ENCODE peak calls at places on chromosomes 4 and X, in ten cellular contexts. One of them, this sample, is unnamed.

GRCh38 chrX:43644124-43644701 is 11.9 kb upstream of the MAOA start:
- DNase-seq in NCI-H2081: no peak
- DNase-seq in tibial nerve: no peak
- DNase-seq in activated T-helper 2 cell treated with anti-CD3 and anti-CD28 coated beads, Interferon-gamma antibody, Interleukin-2, Interleukin-4, amounts not matched to agents 10 μg/mL and 5 μg/mL and 100 μg/mL, durations not matched to agents 14 hours and 24 hours and 36 hours: no peak
- DNase-seq in lung: no peak
- DNase-seq in SK-N-SH: no peak
- DNase-seq in left lung: no peak
- DNase-seq in hepatocyte: peak; percentile 58
- DNase-seq in germinal center: no peak
- DNase-seq in Jurkat, Clone E6-1: no peak
- DNase-seq in this sample: no peak

GRCh38 chrX:86805241-86805640 is 657.0 kb downstream of the DACH2 start:
- DNase-seq in SK-N-SH: no peak
- DNase-seq in tibial nerve: no peak
- DNase-seq in lung: no peak
- DNase-seq in Jurkat, Clone E6-1: no peak
- DNase-seq in NCI-H2081: no peak
- DNase-seq in germinal center: no peak
- DNase-seq in activated T-helper 2 cell treated with anti-CD3 and anti-CD28 coated beads, Interferon-gamma antibody, Interleukin-2, Interleukin-4, amounts not matched to agents 10 μg/mL and 5 μg/mL and 100 μg/mL, durations not matched to agents 14 hours and 24 hours and 36 hours: no peak
- DNase-seq in hepatocyte: no peak
- DNase-seq in left lung: no peak
- DNase-seq in this sample: no peak

GRCh38 chr4:687975-688694 is 816 bp downstream of the SLC49A3 start:
- DNase-seq in Jurkat, Clone E6-1: no peak
- DNase-seq in germinal center: no peak
- DNase-seq in SK-N-SH: no peak
- DNase-seq in lung: no peak
- DNase-seq in hepatocyte: no peak
- DNase-seq in tibial nerve: no peak
- DNase-seq in activated T-helper 2 cell treated with anti-CD3 and anti-CD28 coated beads, Interferon-gamma antibody, Interleukin-2, Interleukin-4, amounts not matched to agents 10 μg/mL and 5 μg/mL and 100 μg/mL, durations not matched to agents 14 hours and 24 hours and 36 hours: no peak
- DNase-seq in NCI-H2081: no peak
- DNase-seq in left lung: peak; percentile 80
- DNase-seq in this sample: no peak

GRCh38 chrX:107272431-107272921 is 66.1 kb downstream of the DNAAF6 start:
- DNase-seq in Jurkat, Clone E6-1: no peak
- DNase-seq in SK-N-SH: peak; percentile 41
- DNase-seq in activated T-helper 2 cell treated with anti-CD3 and anti-CD28 coated beads, Interferon-gamma antibody, Interleukin-2, Interleukin-4, amounts not matched to agents 10 μg/mL and 5 μg/mL and 100 μg/mL, durations not matched to agents 14 hours and 24 hours and 36 hours: no peak
- DNase-seq in hepatocyte: peak; percentile 14
- DNase-seq in tibial nerve: no peak
- DNase-seq in left lung: no peak
- DNase-seq in lung: no peak
- DNase-seq in NCI-H2081: no peak
- DNase-seq in germinal center: peak; percentile 2
- DNase-seq in this sample: no peak

GRCh38 chrX:1165535-1166196 is 46.8 kb downstream of the CRLF2 start:
- DNase-seq in left lung: peak; percentile 21
- DNase-seq in tibial nerve: no peak
- DNase-seq in hepatocyte: peak; percentile 45
- DNase-seq in germinal center: no peak
- DNase-seq in lung: no peak
- DNase-seq in Jurkat, Clone E6-1: peak; percentile 48
- DNase-seq in SK-N-SH: no peak
- DNase-seq in NCI-H2081: no peak
- DNase-seq in activated T-helper 2 cell treated with anti-CD3 and anti-CD28 coated beads, Interferon-gamma antibody, Interleukin-2, Interleukin-4, amounts not matched to agents 10 μg/mL and 5 μg/mL and 100 μg/mL, durations not matched to agents 14 hours and 24 hours and 36 hours: no peak
- DNase-seq in this sample: no peak

GRCh38 chr4:103076777-103077347 is 301 bp upstream of the SLC9B2 start:
- DNase-seq in activated T-helper 2 cell treated with anti-CD3 and anti-CD28 coated beads, Interferon-gamma antibody, Interleukin-2, Interleukin-4, amounts not matched to agents 10 μg/mL and 5 μg/mL and 100 μg/mL, durations not matched to agents 14 hours and 24 hours and 36 hours: no peak
- DNase-seq in germinal center: no peak
- DNase-seq in NCI-H2081: no peak
- DNase-seq in tibial nerve: no peak
- DNase-seq in hepatocyte: no peak
- DNase-seq in lung: no peak
- DNase-seq in Jurkat, Clone E6-1: peak; percentile 28
- DNase-seq in left lung: no peak
- DNase-seq in SK-N-SH: peak; percentile 28
- DNase-seq in this sample: peak; percentile 24

GRCh38 chrX:153408221-153408721 is 3.0 kb upstream of the ZFP92 start:
- DNase-seq in germinal center: no peak
- DNase-seq in SK-N-SH: no peak
- DNase-seq in tibial nerve: no peak
- DNase-seq in hepatocyte: no peak
- DNase-seq in left lung: no peak
- DNase-seq in Jurkat, Clone E6-1: no peak
- DNase-seq in activated T-helper 2 cell treated with anti-CD3 and anti-CD28 coated beads, Interferon-gamma antibody, Interleukin-2, Interleukin-4, amounts not matched to agents 10 μg/mL and 5 μg/mL and 100 μg/mL, durations not matched to agents 14 hours and 24 hours and 36 hours: no peak
- DNase-seq in NCI-H2081: no peak
- DNase-seq in lung: no peak
- DNase-seq in this sample: no peak

GRCh38 chrX:76279007-76279406 is 106.1 kb downstream of the PBDC1 start:
- DNase-seq in activated T-helper 2 cell treated with anti-CD3 and anti-CD28 coated beads, Interferon-gamma antibody, Interleukin-2, Interleukin-4, amounts not matched to agents 10 μg/mL and 5 μg/mL and 100 μg/mL, durations not matched to agents 14 hours and 24 hours and 36 hours: no peak
- DNase-seq in lung: peak; percentile 38
- DNase-seq in germinal center: peak; percentile 4
- DNase-seq in SK-N-SH: peak; percentile 47
- DNase-seq in left lung: no peak
- DNase-seq in hepatocyte: peak; percentile 52
- DNase-seq in NCI-H2081: peak; percentile 21
- DNase-seq in Jurkat, Clone E6-1: peak; percentile 27
- DNase-seq in tibial nerve: no peak
- DNase-seq in this sample: peak; percentile 52

GRCh38 chrX:16851421-16851820 is 18.7 kb downstream of the RBBP7 start:
- DNase-seq in SK-N-SH: no peak
- DNase-seq in germinal center: no peak
- DNase-seq in NCI-H2081: no peak
- DNase-seq in activated T-helper 2 cell treated with anti-CD3 and anti-CD28 coated beads, Interferon-gamma antibody, Interleukin-2, Interleukin-4, amounts not matched to agents 10 μg/mL and 5 μg/mL and 100 μg/mL, durations not matched to agents 14 hours and 24 hours and 36 hours: no peak
- DNase-seq in tibial nerve: no peak
- DNase-seq in hepatocyte: no peak
- DNase-seq in lung: no peak
- DNase-seq in Jurkat, Clone E6-1: no peak
- DNase-seq in left lung: no peak
- DNase-seq in this sample: no peak

GRCh38 chr4:41887821-41888699 is 47.2 kb upstream of the TMEM33 start:
- DNase-seq in tibial nerve: no peak
- DNase-seq in activated T-helper 2 cell treated with anti-CD3 and anti-CD28 coated beads, Interferon-gamma antibody, Interleukin-2, Interleukin-4, amounts not matched to agents 10 μg/mL and 5 μg/mL and 100 μg/mL, durations not matched to agents 14 hours and 24 hours and 36 hours: no peak
- DNase-seq in left lung: no peak
- DNase-seq in NCI-H2081: peak; percentile 48
- DNase-seq in germinal center: no peak
- DNase-seq in Jurkat, Clone E6-1: peak; percentile 28
- DNase-seq in hepatocyte: peak; percentile 71
- DNase-seq in SK-N-SH: no peak
- DNase-seq in lung: no peak
- DNase-seq in this sample: peak; percentile 29

GRCh38 chrX:110944793-110945466 is 149.3 kb upstream of the CHRDL1 start:
- DNase-seq in left lung: no peak
- DNase-seq in SK-N-SH: peak; percentile 58
- DNase-seq in tibial nerve: no peak
- DNase-seq in Jurkat, Clone E6-1: no peak
- DNase-seq in lung: no peak
- DNase-seq in germinal center: no peak
- DNase-seq in NCI-H2081: peak; percentile 44
- DNase-seq in activated T-helper 2 cell treated with anti-CD3 and anti-CD28 coated beads, Interferon-gamma antibody, Interleukin-2, Interleukin-4, amounts not matched to agents 10 μg/mL and 5 μg/mL and 100 μg/mL, durations not matched to agents 14 hours and 24 hours and 36 hours: no peak
- DNase-seq in hepatocyte: no peak
- DNase-seq in this sample: no peak

GRCh38 chrX:68504237-68504636 is 5.4 kb downstream of the YIPF6 start:
- DNase-seq in NCI-H2081: no peak
- DNase-seq in SK-N-SH: no peak
- DNase-seq in germinal center: no peak
- DNase-seq in hepatocyte: no peak
- DNase-seq in tibial nerve: no peak
- DNase-seq in Jurkat, Clone E6-1: no peak
- DNase-seq in left lung: no peak
- DNase-seq in lung: no peak
- DNase-seq in activated T-helper 2 cell treated with anti-CD3 and anti-CD28 coated beads, Interferon-gamma antibody, Interleukin-2, Interleukin-4, amounts not matched to agents 10 μg/mL and 5 μg/mL and 100 μg/mL, durations not matched to agents 14 hours and 24 hours and 36 hours: peak; percentile 11
- DNase-seq in this sample: no peak

GRCh38 chr4:127124919-127125318 is 507.8 kb upstream of the INTU start:
- DNase-seq in SK-N-SH: no peak
- DNase-seq in germinal center: no peak
- DNase-seq in tibial nerve: no peak
- DNase-seq in lung: no peak
- DNase-seq in activated T-helper 2 cell treated with anti-CD3 and anti-CD28 coated beads, Interferon-gamma antibody, Interleukin-2, Interleukin-4, amounts not matched to agents 10 μg/mL and 5 μg/mL and 100 μg/mL, durations not matched to agents 14 hours and 24 hours and 36 hours: no peak
- DNase-seq in left lung: no peak
- DNase-seq in Jurkat, Clone E6-1: peak; percentile 8
- DNase-seq in hepatocyte: peak; percentile 9
- DNase-seq in NCI-H2081: no peak
- DNase-seq in this sample: no peak

GRCh38 chr4:11497972-11498371 is 69.3 kb upstream of the HS3ST1 start:
- DNase-seq in lung: no peak
- DNase-seq in SK-N-SH: no peak
- DNase-seq in NCI-H2081: no peak
- DNase-seq in hepatocyte: no peak
- DNase-seq in Jurkat, Clone E6-1: no peak
- DNase-seq in germinal center: no peak
- DNase-seq in tibial nerve: no peak
- DNase-seq in activated T-helper 2 cell treated with anti-CD3 and anti-CD28 coated beads, Interferon-gamma antibody, Interleukin-2, Interleukin-4, amounts not matched to agents 10 μg/mL and 5 μg/mL and 100 μg/mL, durations not matched to agents 14 hours and 24 hours and 36 hours: no peak
- DNase-seq in left lung: no peak
- DNase-seq in this sample: no peak

GRCh38 chr4:90171491-90171890 is 44.3 kb downstream of the CCSER1 start:
- DNase-seq in left lung: no peak
- DNase-seq in Jurkat, Clone E6-1: no peak
- DNase-seq in hepatocyte: no peak
- DNase-seq in germinal center: no peak
- DNase-seq in SK-N-SH: no peak
- DNase-seq in NCI-H2081: no peak
- DNase-seq in tibial nerve: no peak
- DNase-seq in lung: no peak
- DNase-seq in activated T-helper 2 cell treated with anti-CD3 and anti-CD28 coated beads, Interferon-gamma antibody, Interleukin-2, Interleukin-4, amounts not matched to agents 10 μg/mL and 5 μg/mL and 100 μg/mL, durations not matched to agents 14 hours and 24 hours and 36 hours: no peak
- DNase-seq in this sample: no peak

GRCh38 chrX:47217121-47217851 is 1.2 kb upstream of the CDK16 start:
- DNase-seq in hepatocyte: peak; percentile 82
- DNase-seq in NCI-H2081: peak; percentile 20
- DNase-seq in germinal center: no peak
- DNase-seq in Jurkat, Clone E6-1: no peak
- DNase-seq in lung: peak; percentile 35
- DNase-seq in left lung: peak; percentile 94
- DNase-seq in tibial nerve: no peak
- DNase-seq in SK-N-SH: peak; percentile 49
- DNase-seq in activated T-helper 2 cell treated with anti-CD3 and anti-CD28 coated beads, Interferon-gamma antibody, Interleukin-2, Interleukin-4, amounts not matched to agents 10 μg/mL and 5 μg/mL and 100 μg/mL, durations not matched to agents 14 hours and 24 hours and 36 hours: no peak
- DNase-seq in this sample: no peak

GRCh38 chrX:72131317-72132294 is at the start of gene RTL5:
- DNase-seq in hepatocyte: peak; percentile 88
- DNase-seq in NCI-H2081: peak; percentile 85
- DNase-seq in SK-N-SH: peak; percentile 94
- DNase-seq in lung: peak; percentile 87
- DNase-seq in tibial nerve: peak; percentile 71
- DNase-seq in left lung: peak; percentile 92
- DNase-seq in activated T-helper 2 cell treated with anti-CD3 and anti-CD28 coated beads, Interferon-gamma antibody, Interleukin-2, Interleukin-4, amounts not matched to agents 10 μg/mL and 5 μg/mL and 100 μg/mL, durations not matched to agents 14 hours and 24 hours and 36 hours: no peak
- DNase-seq in germinal center: peak; percentile 23
- DNase-seq in Jurkat, Clone E6-1: peak; percentile 22
- DNase-seq in this sample: peak; percentile 89

GRCh38 chr4:78661923-78662521 is 110.5 kb downstream of the ANXA3 start:
- DNase-seq in activated T-helper 2 cell treated with anti-CD3 and anti-CD28 coated beads, Interferon-gamma antibody, Interleukin-2, Interleukin-4, amounts not matched to agents 10 μg/mL and 5 μg/mL and 100 μg/mL, durations not matched to agents 14 hours and 24 hours and 36 hours: no peak
- DNase-seq in germinal center: no peak
- DNase-seq in NCI-H2081: peak; percentile 31
- DNase-seq in tibial nerve: no peak
- DNase-seq in Jurkat, Clone E6-1: no peak
- DNase-seq in lung: no peak
- DNase-seq in left lung: no peak
- DNase-seq in hepatocyte: peak; percentile 45
- DNase-seq in SK-N-SH: no peak
- DNase-seq in this sample: no peak

This sample was measured in NCI-H1694 treated with DMSO at 0.1 percent for 48 hours.